ENCODE peak calls at places on chromosomes 1 and 21, in four cellular contexts. Q is K562, E is GM12878, J is HepG2. F is an unnamed sample.

GRCh38 chr1:93692001-93692400 is 10.4 kb upstream of the BCAR3 start:
- DNase-seq in E (no peak), Q (no peak), J (no peak), F (no peak)

GRCh38 chr1:12636098-12636950 is 7.6 kb upstream of the AADACL4 start:
- DNase-seq in J (no peak), Q (no peak), E (no peak), F (peak)

GRCh38 chr1:213070399-213070798 is 19.4 kb downstream of the RPS6KC1 start:
- DNase-seq in Q (no peak), E (peak), J (peak), F (no peak)

GRCh38 chr1:185853739-185854138 is 119.5 kb downstream of the HMCN1 start:
- DNase-seq in J (no peak), E (no peak), Q (no peak), F (no peak)

GRCh38 chr1:160858127-160858909 is 4.4 kb downstream of the CD244 start:
- DNase-seq in Q (no peak), J (no peak), E (no peak), F (no peak)

GRCh38 chr21:32336711-32337110 is 38.1 kb downstream of the MRAP start:
- DNase-seq in E (no peak), Q (no peak), J (no peak), F (no peak)

GRCh38 chr1:226738995-226739695 is at the start of gene ITPKB:
- DNase-seq in Q (peak), J (no peak), E (no peak), F (no peak)

GRCh38 chr1:55898191-55898590 is 681.2 kb downstream of the PLPP3 start:
- DNase-seq in Q (no peak), E (no peak), J (peak), F (no peak)

GRCh38 chr1:84272401-84272800 is 29.1 kb upstream of the SAMD13 start:
- DNase-seq in Q (no peak), J (no peak), E (no peak), F (peak)

GRCh38 chr1:218585565-218586184 is 240.5 kb downstream of the TGFB2 start:
- DNase-seq in Q (no peak), E (no peak), J (no peak), F (peak)

GRCh38 chr21:37546299-37546908 is 179.8 kb downstream of the DYRK1A start:
- DNase-seq in E (no peak), J (no peak), Q (no peak), F (no peak)

GRCh38 chr21:37548521-37548981 is 182.0 kb downstream of the DYRK1A start:
- DNase-seq in J (no peak), E (no peak), Q (no peak), F (no peak)

GRCh38 chr21:37550618-37551405 is 184.2 kb downstream of the DYRK1A start:
- DNase-seq in J (no peak), E (no peak), Q (peak), F (no peak)

GRCh38 chr21:37547615-37547975 is 181.0 kb downstream of the DYRK1A start:
- DNase-seq in E (no peak), J (no peak), Q (no peak), F (no peak)

GRCh38 chr21:37546949-37547614 is 180.5 kb downstream of the DYRK1A start:
- DNase-seq in Q (no peak), E (no peak), J (no peak), F (no peak)
- TF ChIP-seq SP1 in Q (no peak), E (no peak), J (no peak), F (no peak)

DNA sequence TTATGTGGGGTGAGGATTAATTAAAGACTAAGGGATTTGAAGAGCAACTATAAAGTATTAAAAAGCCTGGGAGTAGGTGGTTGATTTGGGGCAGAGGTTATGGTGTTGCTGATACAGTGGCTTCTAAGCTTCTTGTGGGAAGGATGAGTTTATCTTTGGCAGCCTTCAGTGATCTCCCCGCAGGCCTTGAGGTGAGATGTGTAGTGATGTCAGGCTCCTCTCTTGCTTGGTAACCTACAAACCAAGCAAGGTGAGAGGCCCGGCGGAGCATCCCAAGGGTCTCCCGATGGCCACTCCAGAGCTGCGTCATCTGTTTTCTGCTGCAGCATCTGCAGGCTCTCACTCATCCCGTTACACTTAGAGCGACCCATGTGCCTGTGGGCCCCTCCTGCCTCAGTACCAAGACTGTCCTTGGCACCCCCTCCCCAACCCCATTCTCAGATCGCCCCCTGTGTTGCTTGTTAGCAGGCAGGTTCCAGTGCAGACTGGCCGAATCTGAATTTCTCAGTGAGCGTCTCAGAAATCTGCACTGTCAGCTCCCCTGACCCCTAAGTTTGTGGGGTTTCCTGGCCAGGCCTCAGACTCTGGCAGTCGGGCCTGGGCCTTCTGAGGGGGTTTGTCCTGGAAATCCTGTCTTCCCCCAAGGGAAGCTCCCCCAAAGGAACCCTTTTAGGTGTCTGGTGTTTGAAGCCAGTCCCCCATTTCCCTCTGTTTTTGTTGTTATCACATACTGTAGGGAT is 77.9 kb downstream of the GALNT2 start:
- DNase-seq in Q (peak), J (no peak), E (no peak), F (no peak)
- TF ChIP-seq ESRRA in Q (no peak), J (no peak), E (no peak), F (no peak)

GRCh38 chr21:39882186-39882882 is 15.1 kb downstream of the PCP4 start:
- DNase-seq in J (no peak), Q (no peak), E (no peak), F (no peak)

GRCh38 chr21:39885119-39885848 is 18.0 kb downstream of the PCP4 start:
- DNase-seq in E (no peak), J (no peak), Q (no peak), F (no peak)

DNA sequence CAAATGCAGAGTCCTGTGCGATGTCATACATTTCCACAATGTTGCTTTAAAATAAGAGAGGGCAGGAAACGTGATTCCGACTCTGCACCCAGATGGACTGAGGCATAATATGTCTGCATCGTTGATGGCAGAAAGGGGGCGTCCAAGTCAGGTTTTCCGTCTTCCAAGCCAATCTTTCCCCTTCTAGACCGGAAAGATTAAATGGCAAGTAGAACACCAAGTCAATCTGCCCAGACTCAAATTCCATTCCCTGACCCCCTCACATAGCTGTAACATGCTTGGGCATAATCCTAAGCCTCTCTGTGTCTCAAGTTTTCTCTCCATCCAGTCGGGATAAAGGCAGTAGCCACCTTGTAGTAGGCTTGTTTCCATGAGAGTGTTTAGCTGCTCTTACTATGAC is 14.4 kb downstream of the PCP4 start:
- DNase-seq in Q (no peak), J (no peak), E (no peak), F (no peak)
- TF ChIP-seq SP1 in Q (no peak), J (no peak), E (no peak), F (no peak)

DNA sequence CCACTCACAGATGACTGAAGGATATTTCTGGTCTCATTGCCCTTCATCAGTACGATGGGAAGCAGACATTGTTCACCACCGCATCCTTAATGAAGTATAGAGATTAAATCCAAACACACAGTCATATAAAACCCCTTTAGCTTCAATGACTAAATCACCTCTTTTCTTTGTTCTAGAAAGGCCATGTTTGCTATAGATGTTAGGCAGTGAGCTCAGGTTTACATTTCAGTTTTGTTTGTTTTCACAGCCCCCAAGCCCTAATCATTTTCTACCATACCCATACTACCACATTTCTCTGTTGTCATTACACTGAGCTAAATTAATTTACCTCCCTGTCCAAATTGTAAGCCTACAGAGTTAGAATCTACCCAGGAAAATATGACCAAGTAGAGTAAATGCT is 385.1 kb downstream of the NTNG1 start:
- DNase-seq in J (peak), Q (no peak), E (no peak), F (no peak)
- TF ChIP-seq ESRRA in J (no peak), Q (no peak), E (no peak), F (no peak)

DNA sequence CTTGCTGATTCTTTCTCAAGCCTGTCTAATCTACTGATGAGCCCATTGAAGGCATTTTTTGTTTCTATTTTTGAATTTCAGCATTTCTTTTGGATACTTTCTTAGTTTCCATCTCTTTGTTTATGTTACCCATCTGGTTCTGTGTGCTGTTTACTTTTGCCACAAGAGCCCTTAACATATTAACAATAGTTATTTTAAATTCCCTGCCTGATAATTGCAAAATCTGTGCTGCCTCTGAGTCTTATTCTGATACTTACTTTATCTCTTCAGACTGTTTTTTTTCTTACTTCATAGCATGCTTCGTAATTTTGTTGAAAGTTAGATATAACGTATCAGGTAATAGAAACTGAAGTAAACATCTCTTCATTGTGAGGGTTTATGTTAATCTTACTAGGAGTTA is 75.8 kb upstream of the ZRANB2 start:
- DNase-seq in Q (no peak), E (no peak), J (no peak), F (no peak)
- TF ChIP-seq SP1 in Q (no peak), E (no peak), J (no peak), F (no peak)

DNA sequence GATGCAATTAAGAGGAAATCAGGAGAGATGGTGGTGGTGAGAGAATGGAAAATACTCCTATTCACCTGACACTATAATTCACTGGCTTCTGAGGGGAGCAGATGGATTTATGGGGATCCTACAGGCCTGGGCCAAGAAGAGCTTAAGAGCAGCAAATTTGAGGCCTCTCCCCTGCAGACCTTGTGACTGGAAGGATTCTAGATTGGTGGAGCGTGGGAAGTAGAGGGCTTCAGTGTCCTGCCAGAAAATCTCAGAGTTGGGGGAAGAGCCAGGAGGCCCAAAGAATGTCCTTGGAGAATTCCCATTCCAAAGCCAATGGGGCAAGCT is 1.8 kb downstream of the IGFN1 start:
- DNase-seq in E (no peak), J (no peak), Q (no peak), F (no peak)
- TF ChIP-seq ESRRA in E (no peak), J (no peak), Q (no peak), F (no peak)

DNA sequence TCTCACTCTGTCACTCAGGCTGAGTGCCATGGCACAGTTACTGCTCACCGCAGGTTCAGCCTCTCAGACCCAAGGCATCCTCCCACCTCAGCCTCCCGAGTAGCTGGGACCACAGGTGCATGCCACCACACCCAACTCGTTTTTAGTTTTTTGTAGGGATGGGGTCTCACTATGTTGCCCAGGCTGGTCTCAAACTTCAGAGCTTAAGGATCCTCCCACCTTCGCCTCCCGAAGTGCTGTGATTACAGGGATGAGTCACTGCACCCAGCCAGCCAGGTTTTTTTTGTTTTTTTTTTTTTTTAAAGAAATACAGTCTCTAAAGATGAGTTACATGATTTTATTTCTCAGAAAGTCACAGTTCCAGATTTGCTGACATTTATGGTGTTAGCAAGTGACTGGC is 29.0 kb downstream of the BACE2 start:
- DNase-seq in J (no peak), Q (no peak), E (no peak), F (no peak)
- TF ChIP-seq SP1 in J (no peak), Q (no peak), E (no peak), F (no peak)